ENCODE peak calls at places on chromosomes 2 and 18, in four cellular contexts. N is GM18507, Z is AG08395, J is HT1080. T is an unnamed sample.

GRCh38 chr18:33184178-33184577 is 256.3 kb downstream of the CCDC178 start:
- DNase-seq in Z (no peak), J (no peak), N (no peak), T (no peak)

GRCh38 chr18:49359732-49360444 is 100.6 kb downstream of the DYM start:
- DNase-seq in N (peak; percentile 14), J (peak; percentile 10), Z (peak; percentile 63), T (peak; percentile 38)

GRCh38 chr18:7681261-7681660 is 114.1 kb downstream of the PTPRM start:
- DNase-seq in N (no peak), J (no peak), Z (no peak), T (no peak)

GRCh38 chr18:25042641-25043051 is 309.3 kb downstream of the ZNF521 start:
- DNase-seq in Z (no peak), N (no peak), J (no peak), T (no peak)

GRCh38 chr2:26477911-26478253 is at the start of gene OTOF:
- DNase-seq in N (no peak), J (peak; percentile 50), Z (peak; percentile 92), T (peak; percentile 71)

GRCh38 chr2:212359425-212360067 is 179.1 kb downstream of the ERBB4 start:
- DNase-seq in J (no peak), N (no peak), Z (no peak), T (no peak)

GRCh38 chr2:42957109-42958035 is 165.0 kb upstream of the HAAO start:
- DNase-seq in J (peak; percentile 38), N (peak; percentile 44), Z (no peak), T (no peak)

GRCh38 chr2:203061346-203061745 is 46.7 kb downstream of the NBEAL1 start:
- DNase-seq in Z (peak; percentile 31), J (peak; percentile 11), N (no peak), T (peak; percentile 20)

GRCh38 chr2:79887747-79888374 is 375.0 kb downstream of the CTNNA2 start:
- DNase-seq in Z (peak; percentile 47), J (peak; percentile 30), N (no peak), T (peak; percentile 29)

GRCh38 chr18:49168970-49169619 is 218.3 kb upstream of the SMAD7 start:
- DNase-seq in Z (no peak), N (peak; percentile 14), J (no peak), T (no peak)

GRCh38 chr18:23453657-23454011 is 547 bp downstream of the RIOK3 start:
- DNase-seq in Z (peak; percentile 31), N (no peak), J (peak; percentile 17), T (peak; percentile 44)

GRCh38 chr2:27842894-27843293 is 47.3 kb downstream of the RBKS start:
- DNase-seq in J (no peak), Z (no peak), N (no peak), T (no peak)

GRCh38 chr2:236190674-236191073 is 22.5 kb upstream of the GBX2 start:
- DNase-seq in J (no peak), Z (no peak), N (no peak), T (no peak)